ENCODE peak calls at places on chromosomes 2 and 18, in nine cellular contexts. X is T-helper 9 cell, E is neuronal stem cell, O is 8988T, K is T-helper 17 cell, Q is GM12865, W is NCI-H1092, U is HS-27A, D is retina. V is an unnamed sample.

GRCh38 chr2:175853110-175853509 is 149.0 kb downstream of the LNPK start:
- DNase-seq in X (no peak), E (no peak), O (no peak), K (no peak), Q (no peak), W (no peak), U (no peak), D (peak), V (no peak)

GRCh38 chr18:70431203-70431624 is 142.4 kb downstream of the SOCS6 start:
- DNase-seq in X (no peak), E (no peak), O (no peak), K (no peak), Q (no peak), W (no peak), U (no peak), D (no peak), V (no peak)

GRCh38 chr2:71566271-71566858 is 113.0 kb downstream of the DYSF start:
- DNase-seq in X (no peak), E (no peak), O (no peak), K (no peak), Q (no peak), W (no peak), U (no peak), D (no peak), V (no peak)

GRCh38 chr2:199458017-199458805 is 472 bp upstream of the SATB2 start:
- DNase-seq in X (no peak), E (peak), O (no peak), K (no peak), Q (peak), W (peak), U (no peak), D (peak), V (no peak)

GRCh38 chr2:160061533-160062282 is 707 bp downstream of the PLA2R1 start:
- DNase-seq in X (no peak), E (no peak), O (peak), K (no peak), Q (no peak), W (no peak), U (no peak), D (no peak), V (no peak)

GRCh38 chr18:616380-616995 is 19.7 kb downstream of the CLUL1 start:
- DNase-seq in X (no peak), E (no peak), O (no peak), K (no peak), Q (peak), W (no peak), U (no peak), D (no peak), V (no peak)

GRCh38 chr18:10128906-10129305 is 215.1 kb downstream of the VAPA start:
- DNase-seq in X (no peak), E (no peak), O (no peak), K (no peak), Q (no peak), W (no peak), U (no peak), D (no peak), V (no peak)

GRCh38 chr2:200471324-200471848 is 38.5 kb downstream of the KCTD18 start:
- DNase-seq in X (peak), E (peak), O (peak), K (peak), Q (peak), W (peak), U (no peak), D (peak), V (no peak)

GRCh38 chr2:118249970-118250369 is 161.7 kb downstream of the INSIG2 start:
- DNase-seq in X (no peak), E (no peak), O (no peak), K (no peak), Q (no peak), W (no peak), U (no peak), D (no peak), V (no peak)

GRCh38 chr2:220469201-220469600 is 841.8 kb downstream of the SLC4A3 start:
- DNase-seq in X (no peak), E (no peak), O (no peak), K (no peak), Q (no peak), W (no peak), U (no peak), D (no peak), V (no peak)

GRCh38 chr2:65749549-65749948 is 317.1 kb upstream of the SPRED2 start:
- DNase-seq in X (no peak), E (no peak), O (no peak), K (no peak), Q (no peak), W (no peak), U (no peak), D (no peak), V (no peak)

GRCh38 chr2:174939046-174939445 is 66.1 kb downstream of the CHN1 start:
- DNase-seq in X (no peak), E (no peak), O (no peak), K (no peak), Q (no peak), W (no peak), U (no peak), D (no peak), V (no peak)

GRCh38 chr2:25063876-25064660 is 22.2 kb downstream of the EFR3B start:
- DNase-seq in X (no peak), E (no peak), O (no peak), K (no peak), Q (peak), W (no peak), U (no peak), D (no peak), V (no peak)